ENCODE peak calls at places on chromosomes 13 and 19, in four cellular contexts. B is GM12891, A is esophagus muscularis mucosa, V is IMR-90. C is an unnamed sample.

GRCh38 chr19:17073869-17074627 is 1.2 kb downstream of the HAUS8 start:
- DNase-seq in B (no peak), A (no peak), V (peak), C (no peak)

GRCh38 chr13:22173605-22174004 is 502.7 kb downstream of the FGF9 start:
- DNase-seq in B (no peak), A (no peak), V (peak), C (peak)

GRCh38 chr19:29485293-29485692 is 40.5 kb upstream of the VSTM2B start:
- DNase-seq in B (no peak), A (peak), V (no peak), C (no peak)

GRCh38 chr19:18317998-18318800 is 4.7 kb downstream of the LSM4 start:
- DNase-seq in B (no peak), A (no peak), V (no peak), C (no peak)

GRCh38 chr13:30504081-30504480 is 38.3 kb upstream of the HMGB1 start:
- DNase-seq in B (peak), A (peak), V (peak), C (no peak)

GRCh38 chr19:55341191-55342043 is 1.7 kb downstream of the KMT5C start:
- DNase-seq in B (peak), A (no peak), V (peak), C (peak)

GRCh38 chr13:23467048-23467931 is 33.8 kb upstream of the SACS start:
- DNase-seq in B (no peak), A (peak), V (peak), C (no peak)

GRCh38 chr13:37225414-37226047 is 120.1 kb upstream of the CSNK1A1L start:
- DNase-seq in B (no peak), A (no peak), V (peak), C (no peak)

GRCh38 chr19:16113727-16114126 is 2.0 kb downstream of the RAB8A start:
- DNase-seq in B (no peak), A (no peak), V (no peak), C (no peak)

GRCh38 chr13:62129000-62129551 is 713.4 kb upstream of the PCDH20 start:
- DNase-seq in B (no peak), A (no peak), V (no peak), C (no peak)

GRCh38 chr13:110027470-110028240 is 241.3 kb upstream of the IRS2 start:
- DNase-seq in B (no peak), A (no peak), V (no peak), C (no peak)

GRCh38 chr19:372306-372890 is 27.8 kb upstream of the MIER2 start:
- DNase-seq in B (no peak), A (no peak), V (peak), C (no peak)

GRCh38 chr19:5691205-5691929 is 1.3 kb downstream of the RPL36 start:
- DNase-seq in B (no peak), A (no peak), V (peak), C (no peak)

GRCh38 chr19:52566588-52566987 is 3.5 kb upstream of the ZNF701 start:
- DNase-seq in B (no peak), A (no peak), V (peak), C (peak)

GRCh38 chr19:37468961-37469777 is at the start of gene ZNF570:
- DNase-seq in B (peak), A (peak), V (peak), C (no peak)

GRCh38 chr13:44191504-44192171 is 182.0 kb upstream of the SERP2 start:
- DNase-seq in B (no peak), A (no peak), V (peak), C (no peak)

GRCh38 chr13:101397742-101398141 is 18.6 kb downstream of the NALCN start:
- DNase-seq in B (no peak), A (peak), V (peak), C (peak)

GRCh38 chr13:103044054-103044453 is 22.2 kb downstream of the SLC10A2 start:
- DNase-seq in B (no peak), A (no peak), V (no peak), C (no peak)

GRCh38 chr13:31043891-31044657 is 111.6 kb downstream of the TEX26 start:
- DNase-seq in B (peak), A (peak), V (peak), C (peak)

GRCh38 chr19:42468273-42468796 is 25.6 kb upstream of the CXCL17 start:
- DNase-seq in B (no peak), A (no peak), V (peak), C (peak)

GRCh38 chr19:6720369-6721112 is at the start of gene C3:
- DNase-seq in B (no peak), A (peak), V (peak), C (no peak)

GRCh38 chr13:95133498-95133897 is 167.8 kb downstream of the ABCC4 start:
- DNase-seq in B (no peak), A (no peak), V (no peak), C (no peak)

GRCh38 chr19:43780706-43781525 is at the start of gene KCNN4:
- DNase-seq in B (peak), A (no peak), V (peak), C (peak)

GRCh38 chr13:49248433-49249002 is 793 bp downstream of the CDADC1 start:
- DNase-seq in B (no peak), A (no peak), V (peak), C (no peak)

GRCh38 chr13:31050486-31051400 is 111.0 kb downstream of the HSPH1 start:
- DNase-seq in B (no peak), A (no peak), V (peak), C (no peak)

GRCh38 chr19:39341122-39341719 is 1.0 kb upstream of the SAMD4B start:
- DNase-seq in B (no peak), A (no peak), V (no peak), C (no peak)

GRCh38 chr19:49843265-49843664 is 7.7 kb upstream of the PTOV1 start:
- DNase-seq in B (no peak), A (no peak), V (no peak), C (no peak)

GRCh38 chr13:94168784-94169512 is 310.5 kb downstream of the DCT start:
- DNase-seq in B (no peak), A (no peak), V (peak), C (no peak)

GRCh38 chr19:38836438-38837303 is 5.1 kb upstream of the ECH1 start:
- DNase-seq in B (no peak), A (no peak), V (no peak), C (no peak)

GRCh38 chr13:51838235-51838846 is 6.6 kb downstream of the TMEM272 start:
- DNase-seq in B (no peak), A (no peak), V (peak), C (no peak)

GRCh38 chr19:50514346-50515167 is 844 bp upstream of the ASPDH start:
- DNase-seq in B (no peak), A (no peak), V (no peak), C (no peak)

GRCh38 chr13:109628251-109628699 is 158.1 kb downstream of the IRS2 start:
- DNase-seq in B (no peak), A (no peak), V (peak), C (peak)

GRCh38 chr13:48210178-48210577 is 22.8 kb upstream of the ITM2B start:
- DNase-seq in B (no peak), A (no peak), V (peak), C (no peak)

GRCh38 chr19:40253611-40254092 is 27.2 kb upstream of the CCNP start:
- DNase-seq in B (no peak), A (no peak), V (no peak), C (no peak)

GRCh38 chr19:44900328-44901244 is 5.0 kb upstream of the APOE start:
- DNase-seq in B (no peak), A (no peak), V (no peak), C (no peak)
- TF ChIP-seq POLR2A in B (peak), A (no peak), V (no peak), C (no peak)

DNA sequence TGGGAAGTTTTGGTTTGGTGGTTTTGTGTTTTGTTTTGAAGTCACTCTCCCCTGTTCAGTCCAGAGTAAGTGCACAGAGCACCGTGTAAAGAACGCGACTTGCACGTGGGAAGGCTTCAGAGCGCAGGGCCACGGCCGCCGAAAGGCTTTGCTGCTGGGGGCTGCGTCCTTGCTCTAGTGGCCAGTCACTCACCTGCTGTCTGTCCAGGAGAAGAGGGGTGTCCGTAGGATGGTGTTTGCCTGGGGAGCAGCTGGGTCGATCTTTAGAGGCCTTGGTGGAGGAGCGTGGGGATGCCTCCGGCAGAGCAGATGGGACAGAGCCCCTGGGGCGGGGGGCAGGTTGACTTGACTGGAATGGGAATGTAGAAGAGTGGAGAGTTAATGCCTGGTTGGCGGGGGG is 116.6 kb upstream of the MCF2L start:
- DNase-seq in B (no peak), A (no peak), V (no peak), C (no peak)
- TF ChIP-seq POLR2A in B (no peak), A (no peak), V (no peak), C (no peak)

GRCh38 chr19:19668230-19669012 is at the start of gene ZNF101:
- DNase-seq in B (peak), A (peak), V (peak), C (peak)
- TF ChIP-seq POLR2A in B (peak), A (no peak), V (no peak), C (peak)

GRCh38 chr19:44905437-44906160 is at the start of gene APOE:
- DNase-seq in B (no peak), A (no peak), V (no peak), C (no peak)
- TF ChIP-seq POLR2A in B (no peak), A (no peak), V (peak), C (no peak)